ENCODE peak calls at places on chromosomes 7 and 10, in seven cellular contexts. P is H9, D is mesendoderm, B is IMR-90, O is mesenchymal stem cell, N is neuronal stem cell, V is H1. R is an unnamed sample.

GRCh38 chr10:130429809-130430208 is 293.6 kb downstream of the GLRX3 start:
- DNase-seq in N (no peak), P (peak; percentile 2), O (no peak), V (peak; percentile 6), D (no peak), B (no peak), R (no peak)

GRCh38 chr10:93993782-93994668 is at the start of gene PLCE1:
- DNase-seq in P (peak; percentile 62), B (peak; percentile 19), V (peak; percentile 62), O (peak; percentile 53), D (peak; percentile 58), N (peak; percentile 47), R (peak; percentile 68)

GRCh38 chr7:888081-889024 is 12.0 kb downstream of the GET4 start:
- DNase-seq in B (no peak), N (no peak), D (no peak), O (no peak), P (no peak), V (no peak), R (peak; percentile 46)

GRCh38 chr10:117241541-117242462 is 888 bp downstream of the SLC18A2 start:
- DNase-seq in B (no peak), O (no peak), P (peak; percentile 63), D (no peak), N (no peak), V (peak; percentile 72), R (no peak)

GRCh38 chr10:101525848-101526247 is 62.2 kb downstream of the POLL start:
- DNase-seq in B (no peak), D (no peak), N (no peak), V (no peak), P (no peak), O (no peak), R (no peak)

GRCh38 chr10:115989621-115990020 is 283.4 kb downstream of the GFRA1 start:
- DNase-seq in V (no peak), P (no peak), B (peak; percentile 39), N (no peak), O (no peak), D (no peak), R (peak; percentile 34)

GRCh38 chr7:18577096-18577771 is 81.7 kb downstream of the HDAC9 start:
- DNase-seq in O (no peak), V (no peak), D (no peak), N (no peak), B (no peak), P (no peak), R (no peak)

GRCh38 chr7:139172775-139173174 is 58.3 kb upstream of the UBN2 start:
- DNase-seq in B (no peak), P (no peak), D (no peak), V (no peak), N (no peak), O (no peak), R (no peak)

GRCh38 chr10:24419067-24419466 is 210.1 kb downstream of the KIAA1217 start:
- DNase-seq in O (no peak), P (no peak), V (no peak), B (no peak), N (no peak), D (no peak), R (peak; percentile 13)

GRCh38 chr7:91248996-91249395 is 15.2 kb upstream of the FZD1 start:
- DNase-seq in N (no peak), P (no peak), O (no peak), V (no peak), D (peak; percentile 55), B (peak; percentile 22), R (peak; percentile 79)

GRCh38 chr7:25846722-25847121 is 305.3 kb upstream of the NFE2L3 start:
- DNase-seq in V (no peak), O (peak; percentile 90), P (no peak), D (no peak), N (no peak), B (peak; percentile 79), R (peak; percentile 21)

GRCh38 chr10:43259248-43259980 is 7.5 kb downstream of the RASGEF1A start:
- DNase-seq in V (no peak), P (no peak), D (no peak), B (no peak), N (no peak), O (no peak), R (no peak)

GRCh38 chr10:14200645-14201534 is 129.8 kb downstream of the FRMD4A start:
- DNase-seq in O (no peak), D (peak; percentile 47), N (no peak), V (peak; percentile 92), P (peak; percentile 84), B (peak; percentile 9), R (peak; percentile 54)

GRCh38 chr7:1940402-1940786 is 270.3 kb downstream of the ELFN1 start:
- DNase-seq in N (no peak), B (no peak), O (no peak), P (no peak), V (no peak), D (no peak), R (peak; percentile 34)

GRCh38 chr7:106926892-106927291 is 61.8 kb downstream of the PIK3CG start:
- DNase-seq in N (no peak), O (no peak), V (no peak), D (no peak), P (no peak), B (no peak), R (no peak)

GRCh38 chr7:4745971-4746919 is 29.2 kb upstream of the AP5Z1 start:
- DNase-seq in D (peak; percentile 15), O (peak; percentile 92), V (no peak), N (no peak), P (no peak), B (peak; percentile 83), R (peak; percentile 87)

GRCh38 chr10:118753331-118753730 is 1.4 kb downstream of the CACUL1 start:
- DNase-seq in D (no peak), V (no peak), N (no peak), B (peak; percentile 44), P (no peak), O (peak; percentile 53), R (no peak)

GRCh38 chr7:49530481-49530880 is 243.0 kb upstream of the VWC2 start:
- DNase-seq in N (no peak), O (no peak), D (no peak), P (no peak), B (no peak), V (no peak), R (no peak)

GRCh38 chr7:95470452-95470851 is 15.3 kb upstream of the ASB4 start:
- DNase-seq in O (peak; percentile 54), N (no peak), V (no peak), P (no peak), D (peak; percentile 38), B (peak; percentile 16), R (no peak)

GRCh38 chr10:30527623-30528426 is 93.8 kb downstream of the MAP3K8 start:
- DNase-seq in V (no peak), D (no peak), N (no peak), O (no peak), P (no peak), B (no peak), R (peak; percentile 93)

GRCh38 chr7:94655884-94656657 is at the start of gene SGCE:
- DNase-seq in B (peak; percentile 71), P (peak; percentile 91), N (peak; percentile 74), O (peak; percentile 83), V (peak; percentile 91), D (peak; percentile 90), R (peak; percentile 29)

GRCh38 chr7:91383186-91383585 is 119.0 kb downstream of the FZD1 start:
- DNase-seq in P (no peak), N (no peak), V (no peak), O (no peak), B (peak; percentile 64), D (no peak), R (no peak)

GRCh38 chr7:22931011-22931410 is 82.9 kb downstream of the HYCC1 start:
- DNase-seq in P (no peak), D (peak; percentile 91), O (no peak), V (no peak), B (no peak), N (no peak), R (peak; percentile 55)

GRCh38 chr7:154844955-154845354 is 158.0 kb downstream of the PAXIP1 start:
- DNase-seq in N (no peak), P (no peak), B (no peak), D (no peak), V (no peak), O (no peak), R (no peak)

GRCh38 chr10:84054743-84055142 is 84.6 kb upstream of the GHITM start:
- DNase-seq in D (peak; percentile 23), O (no peak), B (no peak), P (peak; percentile 40), V (no peak), N (no peak), R (no peak)

GRCh38 chr7:36278069-36278766 is 111.4 kb upstream of the ANLN start:
- DNase-seq in N (no peak), B (no peak), D (peak; percentile 62), O (no peak), P (no peak), V (no peak), R (no peak)
- H3K4me1 ChIP-seq in N (peaks cover 34% of the 10 kb centered on the region), B (peaks cover 42% of the 10 kb centered on the region), D (peaks cover 22% of the 10 kb centered on the region), O (peaks cover 36% of the 10 kb centered on the region), P (peaks cover 31% of the 10 kb centered on the region), V (peaks cover 52% of the 10 kb centered on the region), R (peaks cover 47% of the 10 kb centered on the region)

GRCh38 chr7:131020759-131021219 is 286.8 kb upstream of the KLF14 start:
- DNase-seq in N (no peak), D (no peak), B (no peak), P (no peak), O (no peak), V (no peak), R (no peak)

GRCh38 chr7:131021902-131022301 is 287.9 kb upstream of the KLF14 start:
- DNase-seq in B (no peak), O (no peak), D (no peak), N (no peak), P (no peak), V (no peak), R (no peak)

GRCh38 chr7:131016230-131016629 is 282.2 kb upstream of the KLF14 start:
- DNase-seq in P (no peak), D (no peak), B (no peak), V (no peak), O (no peak), N (no peak), R (peak; percentile 72)

GRCh38 chr7:131021460-131021859 is 287.5 kb upstream of the KLF14 start:
- DNase-seq in B (no peak), O (no peak), N (no peak), V (no peak), D (no peak), P (no peak), R (no peak)

DNA sequence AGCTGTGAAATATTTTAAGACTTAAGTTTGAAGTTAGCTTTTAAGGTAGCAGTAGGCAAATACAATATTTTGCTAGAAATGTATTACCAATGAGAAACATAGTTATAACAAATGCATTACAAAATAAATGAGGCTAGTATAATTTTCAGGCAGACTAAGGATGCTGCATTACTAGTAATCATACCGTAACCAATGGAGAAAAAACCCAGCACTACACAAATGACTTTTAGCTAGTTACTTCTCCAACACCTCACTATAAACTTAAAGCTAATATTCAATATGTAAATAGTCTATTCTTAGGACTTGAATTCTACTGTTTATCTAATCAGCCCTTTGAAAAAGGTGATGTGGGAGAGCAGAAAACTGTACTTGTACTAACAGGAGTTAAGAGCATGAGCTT is 285.3 kb upstream of the KLF14 start:
- DNase-seq in B (no peak), V (no peak), D (no peak), P (no peak), O (no peak), N (no peak), R (no peak)
- H3K4ac ChIP-seq in B (no peak overlapping the region), V (no peak overlapping the region), D (no peak overlapping the region), P (no peak overlapping the region), O (no peak overlapping the region), N (no peak overlapping the region), R (no peak overlapping the region)

GRCh38 chr7:76211216-76211615 is 9.5 kb downstream of the SRRM3 start:
- DNase-seq in P (no peak), D (no peak), B (no peak), V (no peak), N (no peak), O (no peak), R (no peak)
- H3K4me1 ChIP-seq in P (no peaks in the 10 kb centered on the region), D (no peaks in the 10 kb centered on the region), B (no peaks in the 10 kb centered on the region), V (no peaks in the 10 kb centered on the region), N (no peaks in the 10 kb centered on the region), O (peaks cover 2% of the 10 kb centered on the region), R (no peaks in the 10 kb centered on the region)

GRCh38 chr10:72625276-72625607 is 637 bp downstream of the MICU1 start:
- DNase-seq in O (peak; percentile 58), N (no peak), B (no peak), D (no peak), P (no peak), V (no peak), R (peak; percentile 25)
- H3K4ac ChIP-seq in O (no peak overlapping the region), N (no peak overlapping the region), B (peak overlapping the region; percentile 84), D (no peak overlapping the region), P (no peak overlapping the region), V (no peak overlapping the region), R (no peak overlapping the region)